ENCODE peak calls at places on chromosomes 5 and 9, in seven cellular contexts. X, O, B, G, F, D and R are unnamed samples.

GRCh38 chr5:135457424-135458071 is 5.4 kb upstream of the TIFAB start:
- DNase-seq in D (no peak), F (peak), O (no peak), B (peak), G (peak), X (peak), R (peak)

GRCh38 chr9:138098908-138099791 is 221.6 kb downstream of the CACNA1B start:
- DNase-seq in B (peak), G (no peak), D (no peak), F (no peak), O (no peak), X (peak), R (no peak)

GRCh38 chr5:15694694-15695093 is 194.7 kb downstream of the FBXL7 start:
- DNase-seq in G (no peak), X (no peak), F (no peak), D (no peak), O (peak), B (no peak), R (no peak)

GRCh38 chr5:98455660-98456059 is 317.8 kb upstream of the RGMB start:
- DNase-seq in G (no peak), B (no peak), D (no peak), O (no peak), F (no peak), X (no peak), R (no peak)

GRCh38 chr5:172870807-172871431 is 36.9 kb downstream of the ERGIC1 start:
- DNase-seq in D (no peak), X (peak), O (no peak), F (no peak), G (peak), B (no peak), R (no peak)

GRCh38 chr9:133558191-133559126 is 24.0 kb downstream of the ADAMTSL2 start:
- DNase-seq in X (no peak), O (peak), G (peak), F (no peak), B (no peak), D (no peak), R (no peak)

GRCh38 chr9:136520053-136520540 is 25.8 kb downstream of the NOTCH1 start:
- DNase-seq in G (no peak), O (no peak), B (no peak), F (no peak), X (peak), D (no peak), R (no peak)

GRCh38 chr9:89564257-89564878 is 40.4 kb upstream of the GADD45G start:
- DNase-seq in O (no peak), G (peak), X (no peak), B (no peak), F (no peak), D (no peak), R (no peak)

GRCh38 chr5:140632366-140633080 is 452 bp downstream of the CD14 start:
- DNase-seq in D (no peak), G (peak), B (peak), F (peak), O (no peak), X (peak), R (peak)

GRCh38 chr5:11182441-11183080 is 421.5 kb upstream of the DAP start:
- DNase-seq in O (peak), B (no peak), X (no peak), D (peak), F (no peak), G (peak), R (no peak)

GRCh38 chr5:6435356-6435755 is 13.3 kb upstream of the UBE2QL1 start:
- DNase-seq in O (no peak), D (no peak), B (no peak), X (no peak), G (peak), F (no peak), R (no peak)

GRCh38 chr5:142012792-142013388 is at the start of gene GNPDA1:
- DNase-seq in O (peak), B (peak), D (no peak), F (peak), X (peak), G (peak), R (peak)

GRCh38 chr5:138021771-138022170 is 11.1 kb downstream of the FAM13B start:
- DNase-seq in B (no peak), O (no peak), G (no peak), D (no peak), X (no peak), F (no peak), R (no peak)

GRCh38 chr5:144179226-144179625 is 8.6 kb downstream of the KCTD16 start:
- DNase-seq in G (no peak), B (no peak), D (no peak), O (no peak), F (no peak), X (no peak), R (no peak)

GRCh38 chr9:80648336-80648735 is 1041.0 kb downstream of the TLE1 start:
- DNase-seq in F (no peak), B (no peak), G (no peak), D (no peak), O (no peak), X (no peak), R (no peak)